ENCODE peak calls at places on chromosome 17, in ten cellular contexts. M is SK-N-SH; R is uterus; V is AG08395; C is T-cell; A is T47D; N is iPS DF 6.9; L is MCF 10A; P is stimulated activated effector memory CD8-positive, alpha-beta T cell treated with anti-CD3 and anti-CD28 coated beads, Interleukin-12 subunit alpha, Interleukin-12 subunit beta, amount 100 ng/mL, for 72 hours; G is NCI-H2171. D is an unnamed sample.

GRCh38 chr17:78597923-78598545 is 20.8 kb upstream of the DNAH17 start:
- DNase-seq in G (no peak), V (peak; percentile 41), A (no peak), P (no peak), R (no peak), C (no peak), L (no peak), M (no peak), N (no peak), D (no peak)

GRCh38 chr17:77579717-77580116 is 378.8 kb upstream of the TNRC6C start:
- DNase-seq in V (no peak), R (no peak), C (no peak), L (no peak), A (no peak), M (no peak), P (no peak), G (no peak), N (no peak), D (no peak)

GRCh38 chr17:78316115-78316866 is 43.6 kb downstream of the SOCS3 start:
- DNase-seq in M (peak; percentile 46), P (no peak), R (no peak), L (no peak), N (no peak), V (no peak), C (no peak), A (no peak), G (no peak), D (no peak)

GRCh38 chr17:56914641-56915263 is 903 bp upstream of the TRIM25 start:
- DNase-seq in R (no peak), N (no peak), V (no peak), M (no peak), G (peak; percentile 0), C (no peak), P (no peak), A (no peak), L (no peak), D (no peak)

GRCh38 chr17:71313866-71314265 is 807.0 kb upstream of the SOX9 start:
- DNase-seq in N (no peak), P (no peak), V (peak; percentile 15), G (no peak), L (no peak), M (no peak), A (no peak), R (no peak), C (no peak), D (no peak)

GRCh38 chr17:31369266-31369665 is 22.2 kb upstream of the RAB11FIP4 start:
- DNase-seq in N (no peak), L (no peak), V (no peak), G (no peak), C (no peak), M (no peak), P (no peak), R (no peak), A (no peak), D (no peak)

GRCh38 chr17:40281663-40282062 is 6.0 kb upstream of the CDC6 start:
- DNase-seq in N (peak; percentile 50), G (no peak), M (no peak), L (no peak), C (no peak), A (peak; percentile 37), V (no peak), P (peak; percentile 67), R (no peak), D (no peak)

GRCh38 chr17:27609606-27610303 is 21.2 kb upstream of the LGALS9 start:
- DNase-seq in G (no peak), C (peak; percentile 13), V (peak; percentile 59), P (no peak), N (peak; percentile 2), M (peak; percentile 61), L (peak; percentile 57), A (peak; percentile 85), R (peak; percentile 41), D (peak; percentile 23)

GRCh38 chr17:75526555-75527270 is 1.2 kb downstream of the LLGL2 start:
- DNase-seq in R (no peak), A (peak; percentile 59), M (no peak), N (no peak), G (no peak), V (no peak), C (no peak), L (no peak), P (no peak), D (no peak)

GRCh38 chr17:44095647-44096496 is 25.3 kb downstream of the G6PC3 start:
- DNase-seq in M (peak; percentile 85), G (peak; percentile 58), C (no peak), L (peak; percentile 59), R (peak; percentile 76), N (peak; percentile 88), P (no peak), A (no peak), V (peak; percentile 83), D (peak; percentile 57)

GRCh38 chr17:47253541-47254402 is at the start of gene ITGB3:
- DNase-seq in C (peak; percentile 64), G (peak; percentile 60), V (peak; percentile 64), M (peak; percentile 96), A (peak; percentile 72), R (peak; percentile 80), P (peak; percentile 78), L (peak; percentile 60), N (no peak), D (peak; percentile 42)

GRCh38 chr17:13334374-13334773 is 267.4 kb downstream of the HS3ST3A1 start:
- DNase-seq in P (no peak), V (no peak), R (no peak), N (no peak), A (no peak), M (no peak), L (no peak), G (no peak), C (no peak), D (no peak)

GRCh38 chr17:19833914-19834313 is 33.8 kb downstream of the ULK2 start:
- DNase-seq in A (no peak), V (no peak), R (no peak), C (no peak), G (no peak), P (no peak), M (no peak), L (no peak), N (no peak), D (peak; percentile 17)

GRCh38 chr17:74160656-74161500 is 42.6 kb upstream of the RPL38 start:
- DNase-seq in C (no peak), G (no peak), V (no peak), A (no peak), P (no peak), R (no peak), L (no peak), N (no peak), M (no peak), D (no peak)

GRCh38 chr17:32903774-32904673 is 23.9 kb upstream of the TMEM98 start:
- DNase-seq in R (no peak), P (peak; percentile 52), A (no peak), M (no peak), G (no peak), L (no peak), V (no peak), N (no peak), C (no peak), D (no peak)

GRCh38 chr17:69499301-69499700 is 84.8 kb downstream of the MAP2K6 start:
- DNase-seq in L (no peak), R (no peak), V (no peak), P (no peak), A (no peak), G (no peak), M (no peak), C (no peak), N (no peak), D (no peak)

GRCh38 chr17:46764709-46765401 is 53.6 kb downstream of the WNT3 start:
- DNase-seq in N (no peak), G (no peak), R (no peak), C (no peak), P (no peak), V (peak; percentile 66), A (no peak), L (peak; percentile 87), M (peak; percentile 59), D (no peak)

GRCh38 chr17:47966079-47966519 is 4.8 kb upstream of the CDK5RAP3 start:
- DNase-seq in M (no peak), V (no peak), R (peak; percentile 34), C (no peak), A (no peak), N (no peak), L (peak; percentile 44), P (no peak), G (no peak), D (no peak)

GRCh38 chr17:40382251-40382650 is 17.7 kb upstream of the GJD3 start:
- DNase-seq in M (no peak), G (no peak), A (no peak), P (no peak), L (no peak), N (no peak), V (no peak), R (no peak), C (no peak), D (no peak)

GRCh38 chr17:35345926-35346771 is 27.3 kb downstream of the SLFN11 start:
- DNase-seq in N (peak; percentile 20), A (peak; percentile 21), M (peak; percentile 10), L (no peak), V (peak; percentile 66), P (peak; percentile 53), C (peak; percentile 33), G (no peak), R (peak; percentile 69), D (no peak)

GRCh38 chr17:5405400-5405799 is 14.1 kb downstream of the NUP88 start:
- DNase-seq in V (no peak), M (no peak), G (no peak), P (no peak), R (no peak), A (no peak), N (no peak), L (no peak), C (no peak), D (no peak)

GRCh38 chr17:80389011-80389995 is 25.7 kb upstream of the ENDOV start:
- DNase-seq in L (no peak), V (no peak), A (no peak), M (peak; percentile 81), R (no peak), N (no peak), P (no peak), C (no peak), G (no peak), D (no peak)

GRCh38 chr17:43578699-43579569 is 32.8 kb upstream of the ETV4 start:
- DNase-seq in N (no peak), A (no peak), G (no peak), V (peak; percentile 48), M (peak; percentile 48), P (peak; percentile 57), L (peak; percentile 27), C (peak; percentile 16), R (no peak), D (no peak)

D was measured in foreskin keratinocyte.